ENCODE peak calls at places on chromosomes 16 and 17, in six cellular contexts. H is small intestine; Z is AG04450; I is transverse colon; P is fibroblast of the aortic adventitia; E is CD8-positive, alpha-beta memory T cell. D is an unnamed sample.

GRCh38 chr17:47230864-47231263 is 21.7 kb downstream of the MYL4 start:
- DNase-seq in Z (no peak), H (no peak), I (no peak), P (no peak), E (no peak), D (no peak)

GRCh38 chr16:71528863-71529262 is 2.6 kb downstream of the CHST4 start:
- DNase-seq in Z (no peak), H (no peak), I (no peak), E (no peak), P (no peak), D (no peak)

GRCh38 chr17:48100160-48100559 is 1.1 kb downstream of the CBX1 start:
- DNase-seq in E (no peak), I (no peak), H (no peak), Z (peak), P (peak), D (peak)

GRCh38 chr17:70307430-70307829 is 138.1 kb downstream of the KCNJ2 start:
- DNase-seq in I (no peak), Z (no peak), E (no peak), H (no peak), P (no peak), D (no peak)

GRCh38 chr17:9110501-9110900 is 89.2 kb downstream of the NTN1 start:
- DNase-seq in P (no peak), E (no peak), H (no peak), I (no peak), Z (no peak), D (no peak)

GRCh38 chr17:43579570-43580140 is 33.5 kb upstream of the ETV4 start:
- DNase-seq in E (no peak), P (peak), Z (peak), I (no peak), H (peak), D (peak)

GRCh38 chr17:82489117-82489516 is 30.4 kb upstream of the FOXK2 start:
- DNase-seq in E (no peak), Z (no peak), P (peak), I (no peak), H (no peak), D (peak)

GRCh38 chr16:84532855-84533486 is 28.5 kb upstream of the MEAK7 start:
- DNase-seq in I (no peak), E (no peak), H (no peak), Z (no peak), P (no peak), D (no peak)

GRCh38 chr17:4666296-4666695 is 24.8 kb upstream of the ALOX15 start:
- DNase-seq in I (no peak), H (no peak), P (no peak), E (no peak), Z (no peak), D (no peak)

GRCh38 chr16:87936375-87937230 is at the start of gene CA5A:
- DNase-seq in I (no peak), E (no peak), H (no peak), Z (no peak), P (no peak), D (no peak)

GRCh38 chr16:31706318-31706717 is 167.3 kb upstream of the ZNF267 start:
- DNase-seq in Z (no peak), H (no peak), E (no peak), I (no peak), P (no peak), D (no peak)

GRCh38 chr17:6696906-6697305 is 16.3 kb downstream of the SLC13A5 start:
- DNase-seq in P (no peak), E (no peak), H (no peak), I (no peak), Z (no peak), D (no peak)

GRCh38 chr16:78607022-78607421 is 507.6 kb downstream of the WWOX start:
- DNase-seq in E (no peak), P (no peak), I (no peak), Z (no peak), H (no peak), D (no peak)
- H3K4me3 ChIP-seq in E (no peak), P (no peak), I (no peak), Z (no peak), H (no peak), D (no peak)

GRCh38 chr16:349211-349610 is 3.3 kb downstream of the AXIN1 start:
- DNase-seq in Z (no peak), P (no peak), I (no peak), H (no peak), E (no peak), D (no peak)
- H3K4me3 ChIP-seq in Z (no peak), P (no peak), I (no peak), H (no peak), E (no peak), D (no peak)

DNA sequence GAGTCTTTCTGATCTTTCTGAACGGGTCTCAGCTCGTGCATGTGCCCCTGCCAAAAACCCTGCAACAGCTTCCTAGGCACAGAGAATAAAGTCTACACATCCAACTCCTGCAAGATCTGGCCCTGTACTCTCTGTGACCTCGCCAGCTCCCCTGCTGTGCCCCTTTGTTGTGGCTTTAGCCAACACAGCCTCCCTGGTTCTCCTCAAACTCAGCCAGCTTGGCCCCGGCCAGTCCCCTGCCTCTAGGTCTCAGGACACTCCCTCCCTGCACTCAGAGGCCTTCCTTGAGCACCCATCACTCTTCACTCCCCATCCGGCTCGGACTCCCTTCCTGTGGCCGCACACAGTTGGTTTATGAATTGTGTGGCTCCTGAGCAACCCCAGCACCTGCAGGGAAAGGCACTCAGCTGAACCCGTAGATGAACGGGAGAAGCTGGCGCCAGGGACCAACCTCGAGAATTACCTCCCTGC is 1.4 kb downstream of the CEP131 start:
- DNase-seq in I (no peak), E (no peak), H (no peak), P (no peak), Z (no peak), D (no peak)
- H3K4me3 ChIP-seq in I (peak), E (no peak), H (no peak), P (peak), Z (peak), D (peak)

GRCh38 chr17:38996660-38997337 is 29.6 kb upstream of the FBXO47 start:
- DNase-seq in Z (no peak), H (no peak), E (no peak), I (no peak), P (no peak), D (no peak)
- H3K4me3 ChIP-seq in Z (no peak), H (no peak), E (no peak), I (no peak), P (no peak), D (no peak)

D was measured in epithelial cell of esophagus.